ENCODE peak calls at places on chromosomes 12 and 14, in four cellular contexts. W is H1, B is HepG2, A is HCT116. O is an unnamed sample.

GRCh38 chr12:22473212-22473611 is 71.1 kb downstream of the C2CD5 start:
- DNase-seq in W (no peak), B (no peak), A (no peak), O (no peak)

GRCh38 chr12:123813349-123813748 is 51.2 kb downstream of the DNAH10 start:
- DNase-seq in B (no peak), A (no peak), W (no peak), O (no peak)

GRCh38 chr12:126747530-126748149 is 1519.3 kb upstream of the TMEM132C start:
- DNase-seq in W (no peak), A (peak), B (peak), O (peak)

GRCh38 chr12:115830633-115831032 is 446.9 kb downstream of the MED13L start:
- DNase-seq in B (no peak), A (no peak), W (no peak), O (peak)

GRCh38 chr14:97642631-97643030 is 845.4 kb downstream of the VRK1 start:
- DNase-seq in W (no peak), B (no peak), A (no peak), O (no peak)

GRCh38 chr12:14614704-14615121 is 47.0 kb upstream of the PLBD1 start:
- DNase-seq in W (no peak), A (no peak), B (no peak), O (no peak)

GRCh38 chr14:93903342-93904184 is 23.6 kb upstream of the FAM181A start:
- DNase-seq in A (peak), B (peak), W (no peak), O (no peak)

GRCh38 chr12:102990419-102990818 is 32.9 kb downstream of the ASCL1 start:
- DNase-seq in W (no peak), B (no peak), A (no peak), O (no peak)

DNA sequence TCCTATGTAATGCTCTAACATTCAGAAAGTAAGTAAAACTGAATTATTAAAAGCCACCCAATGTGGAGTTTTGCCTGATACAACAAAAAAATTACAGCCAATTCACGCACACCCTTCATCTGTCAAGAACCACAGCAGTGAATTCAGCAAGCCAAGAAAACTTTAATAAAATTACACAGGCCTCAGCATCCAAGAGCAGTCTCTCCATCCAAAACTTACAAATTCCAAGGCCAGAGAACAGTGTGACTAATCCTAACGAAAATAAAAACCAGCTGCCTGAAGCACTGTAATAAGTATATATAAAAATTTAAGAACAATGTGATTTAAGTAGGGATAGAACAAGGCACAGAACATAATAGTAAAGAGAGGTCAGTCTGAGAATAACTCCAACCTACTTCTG is 54.2 kb downstream of the SIX6 start:
- DNase-seq in W (no peak), B (no peak), A (no peak), O (no peak)
- TF ChIP-seq JUND in W (no peak), B (no peak), A (no peak), O (no peak)

GRCh38 chr14:104515811-104516780 is 63.5 kb upstream of the C14orf180 start:
- DNase-seq in B (no peak), A (no peak), W (no peak), O (no peak)

GRCh38 chr14:104518659-104519350 is 60.8 kb upstream of the C14orf180 start:
- DNase-seq in W (no peak), A (no peak), B (no peak), O (no peak)

GRCh38 chr14:104516906-104517305 is 62.7 kb upstream of the C14orf180 start:
- DNase-seq in B (no peak), W (no peak), A (no peak), O (no peak)

GRCh38 chr14:104517867-104518266 is 61.7 kb upstream of the C14orf180 start:
- DNase-seq in W (no peak), B (no peak), A (no peak), O (no peak)

DNA sequence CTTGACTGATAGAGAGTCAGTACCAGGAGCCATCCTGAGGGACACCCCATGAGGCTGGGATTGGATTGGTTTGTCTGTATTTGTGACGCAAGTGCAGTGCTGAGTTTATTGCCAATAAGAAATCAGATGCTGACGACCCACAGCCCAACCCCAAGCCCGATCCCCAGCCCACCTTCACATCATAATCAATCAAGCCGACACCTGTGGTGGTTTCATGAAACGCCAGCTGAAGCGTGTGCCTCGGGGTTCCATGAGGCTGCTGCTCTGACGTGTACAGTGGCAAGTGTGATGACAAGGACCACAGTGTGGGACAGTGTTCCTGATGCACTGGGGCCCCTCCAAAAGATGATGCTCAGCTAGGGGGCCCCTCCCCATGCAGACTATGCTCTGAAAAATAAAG is 62.1 kb upstream of the C14orf180 start:
- DNase-seq in A (no peak), W (no peak), B (no peak), O (no peak)
- TF ChIP-seq JUND in A (no peak), W (no peak), B (no peak), O (no peak)

GRCh38 chr12:92140919-92141536 is 4.6 kb downstream of the BTG1 start:
- DNase-seq in W (no peak), A (no peak), B (no peak), O (no peak)
- TF ChIP-seq JUND in W (no peak), A (no peak), B (no peak), O (peak)

GRCh38 chr14:92523752-92524151 is 10.2 kb downstream of the RIN3 start:
- DNase-seq in A (no peak), B (no peak), W (no peak), O (no peak)
- TF ChIP-seq JUND in A (no peak), B (no peak), W (no peak), O (no peak)

GRCh38 chr12:130016986-130017385 is 113.2 kb upstream of the TMEM132D start:
- DNase-seq in W (no peak), B (no peak), A (no peak), O (no peak)

GRCh38 chr12:130011611-130012385 is 108.0 kb upstream of the TMEM132D start:
- DNase-seq in B (no peak), A (no peak), W (no peak), O (no peak)

GRCh38 chr12:130014485-130014807 is 110.6 kb upstream of the TMEM132D start:
- DNase-seq in B (no peak), A (no peak), W (no peak), O (peak)

GRCh38 chr12:130016194-130016593 is 112.4 kb upstream of the TMEM132D start:
- DNase-seq in B (no peak), A (no peak), W (no peak), O (no peak)

DNA sequence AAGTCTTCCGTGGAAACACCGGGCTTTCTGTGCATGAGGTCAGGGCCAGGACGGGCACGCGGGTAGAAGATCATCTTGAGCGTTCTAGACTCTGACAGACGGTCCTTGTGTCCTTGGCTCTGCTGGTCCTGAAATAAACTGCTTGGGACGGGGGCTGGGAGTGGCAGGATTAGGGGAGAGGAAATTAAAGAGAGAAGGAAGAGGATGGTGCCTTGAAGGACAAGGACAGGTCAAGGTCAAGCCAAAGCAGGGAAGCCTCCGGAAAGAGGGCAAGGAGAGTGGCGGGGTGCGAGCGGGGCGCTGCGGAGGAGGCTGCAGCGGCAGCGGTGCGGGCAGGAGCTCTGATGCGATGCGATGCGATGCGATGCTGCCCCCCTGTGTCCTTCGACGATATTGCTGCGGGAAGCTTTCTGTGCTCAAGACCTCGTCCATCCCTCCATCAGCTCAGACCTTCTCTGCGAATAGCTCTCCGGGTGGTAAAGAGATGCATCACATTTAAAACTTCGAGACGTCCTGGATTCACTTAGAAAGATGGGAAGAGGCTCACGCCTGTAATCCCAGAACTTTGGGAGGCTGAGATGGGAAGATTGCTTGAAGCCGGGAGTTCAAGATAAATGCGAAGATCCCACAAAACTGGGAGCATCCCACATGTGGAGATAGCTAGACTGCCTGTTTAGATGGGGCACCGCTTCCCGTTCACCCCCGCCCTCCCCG is 110.1 kb upstream of the TMEM132D start:
- DNase-seq in W (peak), B (peak), A (no peak), O (peak)
- TF ChIP-seq JUND in W (no peak), B (no peak), A (no peak), O (no peak)

O was measured in T47D.